ENCODE peak calls at places on chromosomes 16 and 17, in ten cellular contexts. T is prostate gland, G is GM12892, E is HCT116, F is IMR-90, J is stomach, R is esophagus squamous epithelium, Z is endothelial cell of umbilical vein, P is lower leg skin, U is A549. N is an unnamed sample.

GRCh38 chr16:11005611-11005975 is 61.2 kb downstream of the CLEC16A start:
- DNase-seq in T (no peak), G (no peak), E (no peak), F (peak; percentile 75), J (no peak), R (no peak), Z (no peak), P (no peak), U (no peak), N (no peak)

GRCh38 chr17:49223517-49224197 is 6.9 kb downstream of the PHOSPHO1 start:
- DNase-seq in T (peak; percentile 13), G (peak; percentile 61), E (peak; percentile 21), F (peak; percentile 10), J (peak; percentile 57), R (no peak), Z (no peak), P (peak; percentile 32), U (peak; percentile 52), N (peak; percentile 89)

GRCh38 chr16:56203052-56203451 is 11.8 kb downstream of the GNAO1 start:
- DNase-seq in T (no peak), G (no peak), E (peak; percentile 16), F (peak; percentile 6), J (no peak), R (no peak), Z (no peak), P (no peak), U (peak; percentile 61), N (peak; percentile 39)

GRCh38 chr16:17345043-17345442 is 125.7 kb downstream of the XYLT1 start:
- DNase-seq in T (peak; percentile 78), G (no peak), E (no peak), F (peak; percentile 81), J (no peak), R (no peak), Z (no peak), P (peak; percentile 68), U (no peak), N (no peak)

GRCh38 chr16:87363771-87364476 is 19.7 kb downstream of the FBXO31 start:
- DNase-seq in T (no peak), G (no peak), E (no peak), F (peak; percentile 55), J (peak; percentile 52), R (no peak), Z (peak; percentile 37), P (no peak), U (no peak), N (no peak)

GRCh38 chr17:33291248-33292183 is 1.6 kb downstream of the ASIC2 start:
- DNase-seq in T (no peak), G (no peak), E (no peak), F (peak; percentile 31), J (no peak), R (no peak), Z (peak; percentile 22), P (no peak), U (peak; percentile 66), N (no peak)

GRCh38 chr16:1884889-1885288 is 12.9 kb upstream of the MEIOB start:
- DNase-seq in T (no peak), G (no peak), E (no peak), F (no peak), J (no peak), R (no peak), Z (no peak), P (no peak), U (no peak), N (no peak)

GRCh38 chr16:66878067-66878466 is 2.2 kb upstream of the PDP2 start:
- DNase-seq in T (no peak), G (no peak), E (no peak), F (no peak), J (no peak), R (no peak), Z (no peak), P (no peak), U (no peak), N (no peak)

GRCh38 chr16:27676807-27677206 is 126.9 kb downstream of the KATNIP start:
- DNase-seq in T (no peak), G (no peak), E (no peak), F (peak; percentile 80), J (no peak), R (no peak), Z (no peak), P (no peak), U (no peak), N (no peak)

GRCh38 chr17:37490022-37490587 is 414 bp downstream of the DUSP14 start:
- DNase-seq in T (peak; percentile 45), G (peak; percentile 53), E (no peak), F (peak; percentile 45), J (peak; percentile 63), R (no peak), Z (peak; percentile 69), P (peak; percentile 60), U (peak; percentile 59), N (no peak)

GRCh38 chr17:32861979-32862378 is 14.9 kb downstream of the MYO1D start:
- DNase-seq in T (no peak), G (no peak), E (no peak), F (no peak), J (no peak), R (no peak), Z (no peak), P (no peak), U (no peak), N (no peak)

GRCh38 chr17:9213311-9213655 is 192.0 kb downstream of the NTN1 start:
- DNase-seq in T (no peak), G (no peak), E (no peak), F (no peak), J (no peak), R (no peak), Z (no peak), P (no peak), U (no peak), N (no peak)

GRCh38 chr16:48350716-48351115 is 34.5 kb downstream of the SIAH1 start:
- DNase-seq in T (no peak), G (no peak), E (no peak), F (no peak), J (no peak), R (no peak), Z (no peak), P (no peak), U (no peak), N (no peak)

DNA sequence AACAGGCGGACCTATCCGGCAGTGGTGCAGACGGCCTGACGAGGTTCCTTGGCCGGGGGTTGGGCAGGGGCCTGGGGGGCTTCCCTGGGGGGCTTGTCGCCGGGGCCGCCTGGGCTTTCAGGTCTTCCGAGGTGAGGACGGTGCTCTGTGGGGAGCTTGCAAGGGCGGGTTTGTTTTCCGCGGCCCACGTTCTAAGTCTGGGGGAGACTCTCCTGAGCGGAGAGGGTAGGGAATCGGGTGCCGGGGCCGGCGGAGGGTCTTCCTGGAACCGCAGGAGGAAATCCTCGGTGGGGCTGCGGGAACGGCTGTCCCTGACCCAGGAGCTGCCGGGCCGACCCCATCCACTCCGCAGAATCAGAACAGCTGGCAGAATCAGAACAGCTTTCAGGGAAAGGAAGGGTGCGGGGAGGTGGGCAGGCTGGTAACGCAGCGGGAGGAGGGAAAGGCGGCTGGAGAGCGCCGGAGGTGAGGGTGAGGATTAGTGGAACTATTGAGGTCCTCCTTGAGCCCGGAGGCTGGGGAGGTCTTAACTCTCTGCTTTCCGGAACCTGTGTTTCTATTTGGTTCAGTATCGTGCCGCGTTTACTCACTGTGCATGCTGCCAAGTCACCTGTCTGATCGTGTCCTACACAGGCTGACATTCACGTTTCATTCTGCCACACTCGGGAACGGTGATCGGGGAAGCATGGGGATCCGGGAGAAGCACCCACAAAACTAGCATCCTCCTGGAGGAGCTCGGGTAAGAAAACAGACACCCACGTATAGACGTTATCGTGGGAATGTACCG is 28.9 kb downstream of the CPSF4L start:
- DNase-seq in T (peak; percentile 21), G (peak; percentile 46), E (no peak), F (peak; percentile 23), J (peak; percentile 54), R (no peak), Z (peak; percentile 51), P (peak; percentile 30), U (peak; percentile 17), N (peak; percentile 58)
- TF ChIP-seq POLR2A in T (no peak), G (peak; percentile 21), E (no peak), F (no peak), J (no peak), R (no peak), Z (no peak), P (no peak), U (no peak), N (no peak)

GRCh38 chr17:59330314-59330942 is 1.0 kb upstream of the YPEL2 start:
- DNase-seq in T (peak; percentile 11), G (no peak), E (no peak), F (no peak), J (peak; percentile 77), R (no peak), Z (peak; percentile 92), P (peak; percentile 32), U (peak; percentile 75), N (no peak)
- TF ChIP-seq POLR2A in T (no peak), G (no peak), E (no peak), F (no peak), J (no peak), R (no peak), Z (no peak), P (no peak), U (peak; percentile 22), N (no peak)

GRCh38 chr17:57091186-57091618 is 6.2 kb downstream of the AKAP1 start:
- DNase-seq in T (peak; percentile 57), G (no peak), E (no peak), F (no peak), J (peak; percentile 75), R (no peak), Z (no peak), P (no peak), U (no peak), N (no peak)
- TF ChIP-seq POLR2A in T (no peak), G (no peak), E (no peak), F (no peak), J (no peak), R (no peak), Z (no peak), P (no peak), U (no peak), N (no peak)

DNA sequence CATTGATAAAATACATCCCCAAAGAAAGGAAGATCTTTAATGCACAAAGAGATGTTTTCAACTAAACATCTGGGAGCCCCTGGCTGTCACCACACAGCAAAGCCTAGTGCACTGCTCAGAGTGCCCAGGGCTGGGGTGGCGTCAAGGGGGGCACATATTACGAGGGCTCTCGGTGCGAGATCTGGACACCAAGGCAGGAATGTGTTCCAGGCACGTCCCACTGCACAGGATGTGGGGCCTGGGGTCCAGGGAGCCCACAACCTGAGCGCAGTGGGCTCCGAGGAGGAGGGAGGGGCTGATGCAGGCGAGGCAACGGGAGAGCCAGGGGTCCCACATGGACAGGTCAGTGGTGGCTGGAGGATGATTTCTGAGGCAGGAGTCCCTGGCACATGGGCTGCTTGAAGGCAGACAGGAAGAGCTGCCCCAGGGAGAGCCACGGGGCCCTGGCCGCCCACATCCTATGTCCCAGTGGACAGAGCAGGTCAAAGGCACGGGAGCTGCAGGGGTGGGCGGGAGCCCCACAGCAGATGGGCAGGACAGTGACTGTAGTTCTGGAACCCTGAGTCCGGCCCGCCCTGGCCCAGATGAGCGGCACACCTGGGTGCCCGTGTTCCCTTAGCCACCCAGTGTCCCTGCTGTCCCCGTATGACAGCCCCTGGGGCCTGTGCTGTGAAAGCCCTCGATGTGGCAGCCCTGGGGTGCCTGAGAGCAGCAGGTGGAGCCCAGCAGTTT is 56.4 kb downstream of the ZNF778 start:
- DNase-seq in T (no peak), G (no peak), E (no peak), F (no peak), J (no peak), R (no peak), Z (no peak), P (no peak), U (no peak), N (no peak)
- TF ChIP-seq POLR2A in T (no peak), G (no peak), E (no peak), F (no peak), J (no peak), R (no peak), Z (no peak), P (no peak), U (no peak), N (no peak)

N was measured in H54.